ENCODE peak calls at places on chromosomes 16 and 17, in ten cellular contexts. N, K, B, S, R, E, F, L, I and G are unnamed samples.

GRCh38 chr16:21166561-21166961 is 8.1 kb downstream of the LDAF1 start:
- DNase-seq in N (no peak), K (no peak), B (peak; percentile 33), S (no peak), R (no peak), E (no peak), F (peak; percentile 11), L (no peak), I (no peak), G (no peak)

GRCh38 chr16:63684702-63685101 is 1437.2 kb downstream of the CDH11 start:
- DNase-seq in N (no peak), K (no peak), B (no peak), S (no peak), R (no peak), E (no peak), F (no peak), L (no peak), I (no peak), G (no peak)

GRCh38 chr16:20901441-20902112 is 1.0 kb downstream of the LYRM1 start:
- DNase-seq in N (peak; percentile 29), K (peak; percentile 80), B (peak; percentile 77), S (peak; percentile 42), R (peak; percentile 72), E (no peak), F (peak; percentile 57), L (no peak), I (peak; percentile 37), G (peak; percentile 73)

GRCh38 chr16:554297-554621 is 5.9 kb upstream of the PRR35 start:
- DNase-seq in N (no peak), K (no peak), B (no peak), S (no peak), R (no peak), E (no peak), F (no peak), L (no peak), I (no peak), G (no peak)

GRCh38 chr17:40515491-40516041 is 14.1 kb upstream of the TNS4 start:
- DNase-seq in N (no peak), K (no peak), B (no peak), S (peak; percentile 66), R (no peak), E (peak; percentile 66), F (no peak), L (no peak), I (no peak), G (no peak)

GRCh38 chr17:1058423-1059130 is 61.6 kb downstream of the TIMM22 start:
- DNase-seq in N (peak; percentile 80), K (peak; percentile 13), B (peak; percentile 48), S (no peak), R (peak; percentile 65), E (no peak), F (peak; percentile 44), L (no peak), I (no peak), G (no peak)

GRCh38 chr17:57834146-57834741 is 15.6 kb downstream of the MRPS23 start:
- DNase-seq in N (peak; percentile 63), K (peak; percentile 92), B (peak; percentile 91), S (no peak), R (no peak), E (no peak), F (no peak), L (no peak), I (no peak), G (peak; percentile 61)

GRCh38 chr17:14311979-14312378 is 11.1 kb downstream of the HS3ST3B1 start:
- DNase-seq in N (peak; percentile 26), K (no peak), B (no peak), S (no peak), R (no peak), E (no peak), F (no peak), L (no peak), I (no peak), G (no peak)

GRCh38 chr17:83057793-83058477 is 21.5 kb upstream of the METRNL start:
- DNase-seq in N (peak; percentile 77), K (no peak), B (no peak), S (no peak), R (no peak), E (no peak), F (no peak), L (no peak), I (no peak), G (no peak)